ENCODE peak calls at places on chromosomes 6 and 20, in nine cellular contexts. M, Y, R, J, T, B, W, F and O are unnamed samples.

GRCh38 chr6:162538643-162539064 is 188.9 kb downstream of the PRKN start:
- DNase-seq in W (no peak), B (no peak), T (peak), R (no peak), Y (no peak), F (no peak), J (no peak), M (no peak), O (no peak)

GRCh38 chr6:52261229-52261628 is 16.9 kb upstream of the IL17F start:
- DNase-seq in J (no peak), M (peak), F (no peak), B (peak), W (no peak), T (no peak), R (no peak), Y (no peak), O (peak)

GRCh38 chr20:48690888-48691287 is 136.9 kb downstream of the PREX1 start:
- DNase-seq in J (no peak), R (no peak), T (peak), W (no peak), B (no peak), F (no peak), Y (no peak), M (no peak), O (no peak)

GRCh38 chr20:31484001-31484400 is 8.9 kb downstream of the REM1 start:
- DNase-seq in F (no peak), B (no peak), J (no peak), M (peak), T (peak), R (no peak), W (no peak), Y (no peak), O (no peak)

GRCh38 chr20:39829255-39829654 is 859.8 kb downstream of the MAFB start:
- DNase-seq in F (no peak), T (peak), J (peak), B (peak), R (no peak), M (peak), Y (no peak), W (no peak), O (no peak)

GRCh38 chr6:159852877-159853276 is 37.9 kb upstream of the MAS1 start:
- DNase-seq in M (peak), Y (no peak), W (no peak), J (no peak), F (no peak), R (no peak), B (peak), T (peak), O (no peak)

GRCh38 chr6:90388395-90388794 is 91.8 kb upstream of the BACH2 start:
- DNase-seq in F (no peak), R (no peak), B (no peak), M (no peak), W (no peak), Y (no peak), J (no peak), T (peak), O (no peak)

GRCh38 chr6:12232339-12232738 is 57.8 kb upstream of the EDN1 start:
- DNase-seq in J (no peak), R (no peak), F (no peak), Y (no peak), M (peak), T (no peak), W (no peak), B (peak), O (peak)